ENCODE peak calls at places on chromosomes 1 and 21, in ten cellular contexts. One of them, this sample, is unnamed. For H3K27me3, the result is how much of the 10 kb centered on the place peaks cover.

GRCh38 chr1:243261389-243261788 is 5.5 kb downstream of the SDCCAG8 start:
- DNase-seq in sigmoid colon: no peak
- DNase-seq in breast epithelium: no peak
- DNase-seq in stomach: no peak
- DNase-seq in endodermal cell: no peak
- DNase-seq in right lobe of liver: no peak
- DNase-seq in SK-N-SH: no peak
- DNase-seq in IMR-90: peak
- DNase-seq in cardiac muscle cell: peak
- DNase-seq in AG04450: no peak
- DNase-seq in this sample: no peak

GRCh38 chr1:56255516-56256181 is 323.7 kb downstream of the PLPP3 start:
- DNase-seq in stomach: peak
- DNase-seq in cardiac muscle cell: peak
- DNase-seq in endodermal cell: no peak
- DNase-seq in SK-N-SH: no peak
- DNase-seq in IMR-90: peak
- DNase-seq in sigmoid colon: peak
- DNase-seq in right lobe of liver: no peak
- DNase-seq in AG04450: peak
- DNase-seq in breast epithelium: no peak
- DNase-seq in this sample: no peak

GRCh38 chr1:8870605-8871538 is 7.6 kb downstream of the ENO1 start:
- DNase-seq in right lobe of liver: no peak
- DNase-seq in stomach: no peak
- DNase-seq in sigmoid colon: no peak
- DNase-seq in IMR-90: no peak
- DNase-seq in AG04450: no peak
- DNase-seq in SK-N-SH: no peak
- DNase-seq in cardiac muscle cell: no peak
- DNase-seq in breast epithelium: no peak
- DNase-seq in endodermal cell: peak
- DNase-seq in this sample: no peak

GRCh38 chr1:71658295-71658694 is 577.5 kb upstream of the ZRANB2 start:
- DNase-seq in right lobe of liver: no peak
- DNase-seq in SK-N-SH: no peak
- DNase-seq in IMR-90: no peak
- DNase-seq in cardiac muscle cell: peak
- DNase-seq in breast epithelium: no peak
- DNase-seq in AG04450: no peak
- DNase-seq in sigmoid colon: no peak
- DNase-seq in stomach: no peak
- DNase-seq in endodermal cell: no peak
- DNase-seq in this sample: no peak

GRCh38 chr1:229383961-229384360 is 41.1 kb upstream of the CCSAP start:
- DNase-seq in SK-N-SH: no peak
- DNase-seq in IMR-90: no peak
- DNase-seq in right lobe of liver: no peak
- DNase-seq in cardiac muscle cell: no peak
- DNase-seq in AG04450: no peak
- DNase-seq in breast epithelium: no peak
- DNase-seq in sigmoid colon: no peak
- DNase-seq in endodermal cell: no peak
- DNase-seq in stomach: no peak
- DNase-seq in this sample: no peak

GRCh38 chr1:59375321-59376220 is 78.7 kb downstream of the FGGY start:
- DNase-seq in cardiac muscle cell: peak
- DNase-seq in stomach: no peak
- DNase-seq in endodermal cell: no peak
- DNase-seq in SK-N-SH: no peak
- DNase-seq in AG04450: peak
- DNase-seq in right lobe of liver: no peak
- DNase-seq in sigmoid colon: no peak
- DNase-seq in IMR-90: peak
- DNase-seq in breast epithelium: no peak
- DNase-seq in this sample: no peak

GRCh38 chr1:202998836-202999750 is 8.1 kb upstream of the TMEM183A start:
- DNase-seq in IMR-90: peak
- DNase-seq in endodermal cell: peak
- DNase-seq in sigmoid colon: no peak
- DNase-seq in SK-N-SH: peak
- DNase-seq in right lobe of liver: no peak
- DNase-seq in AG04450: no peak
- DNase-seq in breast epithelium: no peak
- DNase-seq in stomach: peak
- DNase-seq in cardiac muscle cell: peak
- DNase-seq in this sample: peak

GRCh38 chr1:241605146-241605805 is 34.9 kb downstream of the CHML start:
- DNase-seq in sigmoid colon: no peak
- DNase-seq in breast epithelium: no peak
- DNase-seq in right lobe of liver: no peak
- DNase-seq in AG04450: no peak
- DNase-seq in cardiac muscle cell: peak
- DNase-seq in SK-N-SH: peak
- DNase-seq in IMR-90: no peak
- DNase-seq in stomach: no peak
- DNase-seq in endodermal cell: peak
- DNase-seq in this sample: peak

GRCh38 chr21:34912022-34912933 is 136.8 kb downstream of the RUNX1 start:
- DNase-seq in cardiac muscle cell: no peak
- DNase-seq in stomach: no peak
- DNase-seq in sigmoid colon: no peak
- DNase-seq in SK-N-SH: no peak
- DNase-seq in right lobe of liver: no peak
- DNase-seq in endodermal cell: no peak
- DNase-seq in AG04450: no peak
- DNase-seq in IMR-90: no peak
- DNase-seq in breast epithelium: no peak
- DNase-seq in this sample: no peak

GRCh38 chr1:2623571-2624337 is 9.1 kb downstream of the MMEL1 start:
- DNase-seq in endodermal cell: peak
- DNase-seq in SK-N-SH: no peak
- DNase-seq in breast epithelium: peak
- DNase-seq in cardiac muscle cell: no peak
- DNase-seq in AG04450: no peak
- DNase-seq in sigmoid colon: no peak
- DNase-seq in right lobe of liver: no peak
- DNase-seq in IMR-90: no peak
- DNase-seq in stomach: no peak
- DNase-seq in this sample: no peak

GRCh38 chr1:8438449-8438848 is 120.5 kb downstream of the SLC45A1 start:
- DNase-seq in SK-N-SH: no peak
- DNase-seq in endodermal cell: no peak
- DNase-seq in AG04450: no peak
- DNase-seq in right lobe of liver: no peak
- DNase-seq in stomach: peak
- DNase-seq in cardiac muscle cell: peak
- DNase-seq in breast epithelium: no peak
- DNase-seq in sigmoid colon: peak
- DNase-seq in IMR-90: no peak
- DNase-seq in this sample: no peak

GRCh38 chr1:924619-925323 is 1.0 kb downstream of the SAMD11 start:
- DNase-seq in sigmoid colon: no peak
- DNase-seq in IMR-90: peak
- DNase-seq in endodermal cell: peak
- DNase-seq in breast epithelium: no peak
- DNase-seq in cardiac muscle cell: peak
- DNase-seq in AG04450: no peak
- DNase-seq in right lobe of liver: no peak
- DNase-seq in stomach: peak
- DNase-seq in SK-N-SH: peak
- DNase-seq in this sample: peak

GRCh38 chr1:92786298-92786901 is 1.5 kb upstream of the EVI5 start:
- DNase-seq in right lobe of liver: no peak
- DNase-seq in AG04450: no peak
- DNase-seq in IMR-90: no peak
- DNase-seq in sigmoid colon: no peak
- DNase-seq in endodermal cell: no peak
- DNase-seq in breast epithelium: no peak
- DNase-seq in stomach: no peak
- DNase-seq in cardiac muscle cell: no peak
- DNase-seq in SK-N-SH: no peak
- DNase-seq in this sample: peak

GRCh38 chr1:42793824-42794223 is 9.0 kb downstream of the TMEM269 start:
- DNase-seq in breast epithelium: no peak
- DNase-seq in endodermal cell: no peak
- DNase-seq in SK-N-SH: no peak
- DNase-seq in IMR-90: no peak
- DNase-seq in right lobe of liver: no peak
- DNase-seq in stomach: no peak
- DNase-seq in sigmoid colon: no peak
- DNase-seq in AG04450: no peak
- DNase-seq in cardiac muscle cell: no peak
- DNase-seq in this sample: no peak

GRCh38 chr21:44345495-44345894 is 6.3 kb upstream of the CFAP410 start:
- DNase-seq in breast epithelium: no peak
- DNase-seq in cardiac muscle cell: no peak
- DNase-seq in IMR-90: no peak
- DNase-seq in endodermal cell: no peak
- DNase-seq in stomach: no peak
- DNase-seq in sigmoid colon: no peak
- DNase-seq in right lobe of liver: no peak
- DNase-seq in AG04450: no peak
- DNase-seq in SK-N-SH: no peak
- DNase-seq in this sample: peak

GRCh38 chr21:34836103-34836932 is 167.5 kb downstream of the CLIC6 start:
- DNase-seq in SK-N-SH: no peak
- DNase-seq in IMR-90: peak
- DNase-seq in AG04450: peak
- DNase-seq in sigmoid colon: peak
- DNase-seq in stomach: peak
- DNase-seq in cardiac muscle cell: peak
- DNase-seq in right lobe of liver: peak
- DNase-seq in breast epithelium: no peak
- DNase-seq in endodermal cell: peak
- DNase-seq in this sample: no peak

GRCh38 chr1:8562881-8563865 is 245.3 kb downstream of the SLC45A1 start:
- DNase-seq in IMR-90: peak
- DNase-seq in endodermal cell: peak
- DNase-seq in breast epithelium: no peak
- DNase-seq in sigmoid colon: no peak
- DNase-seq in stomach: no peak
- DNase-seq in SK-N-SH: no peak
- DNase-seq in AG04450: no peak
- DNase-seq in cardiac muscle cell: peak
- DNase-seq in right lobe of liver: no peak
- DNase-seq in this sample: peak

GRCh38 chr1:205293350-205294074 is 28.0 kb downstream of the NUAK2 start:
- DNase-seq in IMR-90: no peak
- DNase-seq in breast epithelium: no peak
- DNase-seq in stomach: no peak
- DNase-seq in right lobe of liver: no peak
- DNase-seq in cardiac muscle cell: no peak
- DNase-seq in endodermal cell: no peak
- DNase-seq in sigmoid colon: no peak
- DNase-seq in AG04450: no peak
- DNase-seq in SK-N-SH: no peak
- DNase-seq in this sample: no peak
- H3K27ac ChIP-seq in IMR-90: peak
- H3K27ac ChIP-seq in breast epithelium: peak
- H3K27ac ChIP-seq in stomach: peak
- H3K27ac ChIP-seq in right lobe of liver: peak
- H3K27ac ChIP-seq in cardiac muscle cell: peak
- H3K27ac ChIP-seq in endodermal cell: peak
- H3K27ac ChIP-seq in sigmoid colon: peak
- H3K27ac ChIP-seq in AG04450: peak
- H3K27ac ChIP-seq in SK-N-SH: peak
- H3K27ac ChIP-seq in this sample: no peak

DNA sequence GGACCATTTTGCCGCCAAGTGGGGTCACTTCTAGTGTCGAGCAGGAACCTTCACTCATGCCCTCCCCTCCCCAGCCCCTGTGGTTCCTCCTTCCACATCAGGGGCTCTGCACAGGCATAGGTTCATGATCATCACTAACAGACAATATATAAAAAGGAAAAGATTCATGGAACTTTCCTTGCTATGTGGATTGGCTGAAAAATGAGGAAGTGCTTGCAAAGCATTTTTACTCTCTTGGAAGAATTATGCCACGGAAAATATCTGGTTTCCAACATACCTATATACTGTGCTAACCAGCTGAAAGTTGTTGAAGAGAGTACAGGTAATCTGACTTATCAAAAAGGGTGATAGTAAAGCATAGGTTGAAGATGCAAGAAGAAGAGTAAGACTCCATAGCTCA is 1.3 kb upstream of the PGBD5 start:
- DNase-seq in cardiac muscle cell: no peak
- DNase-seq in SK-N-SH: no peak
- DNase-seq in right lobe of liver: no peak
- DNase-seq in breast epithelium: no peak
- DNase-seq in stomach: no peak
- DNase-seq in sigmoid colon: no peak
- DNase-seq in IMR-90: no peak
- DNase-seq in endodermal cell: no peak
- DNase-seq in AG04450: no peak
- DNase-seq in this sample: no peak
- H3K27me3 ChIP-seq in cardiac muscle cell: half or more
- H3K27me3 ChIP-seq in SK-N-SH: under half
- H3K27me3 ChIP-seq in right lobe of liver: under half
- H3K27me3 ChIP-seq in breast epithelium: half or more
- H3K27me3 ChIP-seq in stomach: half or more
- H3K27me3 ChIP-seq in sigmoid colon: under half
- H3K27me3 ChIP-seq in IMR-90: under half
- H3K27me3 ChIP-seq in endodermal cell: under half
- H3K27me3 ChIP-seq in AG04450: under half
- H3K27me3 ChIP-seq in this sample: under half

GRCh38 chr1:52368383-52369172 is 2.6 kb upstream of the CC2D1B start:
- DNase-seq in IMR-90: peak
- DNase-seq in right lobe of liver: peak
- DNase-seq in cardiac muscle cell: peak
- DNase-seq in AG04450: no peak
- DNase-seq in endodermal cell: peak
- DNase-seq in SK-N-SH: peak
- DNase-seq in breast epithelium: no peak
- DNase-seq in stomach: peak
- DNase-seq in sigmoid colon: no peak
- DNase-seq in this sample: no peak
- H3K27ac ChIP-seq in IMR-90: no peak
- H3K27ac ChIP-seq in right lobe of liver: no peak
- H3K27ac ChIP-seq in cardiac muscle cell: no peak
- H3K27ac ChIP-seq in AG04450: no peak
- H3K27ac ChIP-seq in endodermal cell: no peak
- H3K27ac ChIP-seq in SK-N-SH: no peak
- H3K27ac ChIP-seq in breast epithelium: peak
- H3K27ac ChIP-seq in stomach: peak
- H3K27ac ChIP-seq in sigmoid colon: no peak
- H3K27ac ChIP-seq in this sample: no peak

GRCh38 chr1:223374064-223374610 is 10.2 kb upstream of the SUSD4 start:
- DNase-seq in SK-N-SH: no peak
- DNase-seq in right lobe of liver: no peak
- DNase-seq in endodermal cell: peak
- DNase-seq in IMR-90: no peak
- DNase-seq in sigmoid colon: no peak
- DNase-seq in breast epithelium: no peak
- DNase-seq in AG04450: no peak
- DNase-seq in stomach: no peak
- DNase-seq in cardiac muscle cell: no peak
- DNase-seq in this sample: no peak

DNA sequence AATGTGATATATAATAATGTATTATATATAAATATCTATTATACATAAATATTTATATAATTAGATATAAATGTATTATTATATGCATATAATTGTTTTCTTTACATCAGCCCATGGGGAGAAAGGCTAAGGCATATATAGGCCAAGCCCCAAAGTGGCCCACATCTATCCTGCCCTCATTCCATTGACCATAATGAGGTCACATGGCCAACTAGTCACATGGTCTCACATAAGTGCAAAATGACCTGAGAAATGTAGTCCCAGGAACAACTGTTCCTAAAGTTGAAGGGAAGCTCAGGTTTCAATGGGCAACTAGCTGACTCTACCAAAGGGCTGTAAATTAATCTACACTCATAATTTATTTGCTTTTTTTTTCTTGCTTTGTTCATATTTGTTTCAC is 14.5 kb upstream of the CCDC185 start:
- DNase-seq in IMR-90: no peak
- DNase-seq in cardiac muscle cell: no peak
- DNase-seq in stomach: no peak
- DNase-seq in endodermal cell: no peak
- DNase-seq in right lobe of liver: no peak
- DNase-seq in sigmoid colon: no peak
- DNase-seq in breast epithelium: no peak
- DNase-seq in SK-N-SH: no peak
- DNase-seq in AG04450: no peak
- DNase-seq in this sample: no peak
- H3K27me3 ChIP-seq in IMR-90: under half
- H3K27me3 ChIP-seq in cardiac muscle cell: under half
- H3K27me3 ChIP-seq in stomach: under half
- H3K27me3 ChIP-seq in endodermal cell: under half
- H3K27me3 ChIP-seq in right lobe of liver: under half
- H3K27me3 ChIP-seq in sigmoid colon: under half
- H3K27me3 ChIP-seq in breast epithelium: under half
- H3K27me3 ChIP-seq in SK-N-SH: under half
- H3K27me3 ChIP-seq in AG04450: under half
- H3K27me3 ChIP-seq in this sample: under half

This sample was measured in WERI-Rb-1.